ENCODE peak calls at places on chromosomes 2 and 18, in seven cellular contexts. X, H, D, O, P, E and T are unnamed samples.

GRCh38 chr18:53755914-53756606 is 468.4 kb downstream of the MBD2 start:
- DNase-seq in X (no peak), H (no peak), D (peak), O (no peak), P (no peak), E (peak), T (no peak)

GRCh38 chr2:171788316-171788993 is 101.2 kb downstream of the DYNC1I2 start:
- DNase-seq in X (no peak), H (no peak), D (no peak), O (peak), P (no peak), E (no peak), T (no peak)

GRCh38 chr18:76613721-76614120 is 118.7 kb upstream of the ZNF516 start:
- DNase-seq in X (no peak), H (no peak), D (no peak), O (no peak), P (no peak), E (no peak), T (no peak)

GRCh38 chr2:147636238-147636887 is 208.5 kb upstream of the ACVR2A start:
- DNase-seq in X (peak), H (no peak), D (no peak), O (no peak), P (peak), E (peak), T (no peak)

GRCh38 chr18:48140738-48141137 is 210.3 kb upstream of the SMAD2 start:
- DNase-seq in X (no peak), H (no peak), D (no peak), O (no peak), P (no peak), E (no peak), T (no peak)

GRCh38 chr2:239002960-239003932 is 155.4 kb downstream of the TWIST2 start:
- DNase-seq in X (peak), H (no peak), D (no peak), O (no peak), P (peak), E (no peak), T (no peak)

GRCh38 chr2:223598994-223599645 is 3.0 kb downstream of the SCG2 start:
- DNase-seq in X (peak), H (no peak), D (no peak), O (no peak), P (peak), E (peak), T (no peak)

GRCh38 chr2:117199511-117199910 is 615.0 kb upstream of the DDX18 start:
- DNase-seq in X (no peak), H (no peak), D (peak), O (no peak), P (no peak), E (no peak), T (no peak)

GRCh38 chr18:28281400-28281799 is 104.5 kb upstream of the CDH2 start:
- DNase-seq in X (no peak), H (no peak), D (no peak), O (no peak), P (peak), E (no peak), T (no peak)
- H3K18ac ChIP-seq in X (no peak), H (no peak), D (no peak), O (no peak), P (no peak), E (no peak), T (no peak)

DNA sequence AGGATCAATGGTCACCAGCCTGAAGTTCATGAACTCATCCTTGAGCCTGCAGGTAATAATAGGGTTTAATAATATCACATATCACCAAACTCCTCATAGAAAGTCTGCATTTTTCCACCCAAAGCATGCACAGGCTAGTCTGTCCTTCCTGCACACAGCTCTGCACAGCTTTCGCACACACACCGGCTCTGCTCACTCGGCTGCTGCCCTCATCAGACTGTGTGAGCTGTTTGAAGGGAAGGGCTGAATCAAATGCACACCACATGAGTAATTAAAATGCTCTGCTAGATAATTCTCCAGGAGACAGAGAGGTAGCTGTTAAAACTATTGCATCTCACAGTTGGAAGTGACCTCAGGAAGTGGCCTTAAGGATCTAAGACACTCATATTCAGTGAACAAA is 108.4 kb upstream of the YPEL5 start:
- DNase-seq in X (no peak), H (no peak), D (no peak), O (no peak), P (no peak), E (no peak), T (no peak)
- H4K8ac ChIP-seq in X (no peak), H (no peak), D (no peak), O (no peak), P (no peak), E (no peak), T (no peak)

GRCh38 chr2:25252291-25253152 is 84.1 kb upstream of the POMC start:
- DNase-seq in X (peak), H (peak), D (peak), O (peak), P (peak), E (peak), T (peak)

GRCh38 chr2:25250331-25251031 is 82.1 kb upstream of the POMC start:
- DNase-seq in X (peak), H (no peak), D (peak), O (no peak), P (peak), E (peak), T (no peak)

GRCh38 chr2:25251461-25252273 is 83.3 kb upstream of the POMC start:
- DNase-seq in X (peak), H (peak), D (peak), O (peak), P (peak), E (peak), T (peak)

GRCh38 chr2:25249785-25250184 is 81.4 kb upstream of the POMC start:
- DNase-seq in X (no peak), H (no peak), D (no peak), O (no peak), P (no peak), E (no peak), T (no peak)

DNA sequence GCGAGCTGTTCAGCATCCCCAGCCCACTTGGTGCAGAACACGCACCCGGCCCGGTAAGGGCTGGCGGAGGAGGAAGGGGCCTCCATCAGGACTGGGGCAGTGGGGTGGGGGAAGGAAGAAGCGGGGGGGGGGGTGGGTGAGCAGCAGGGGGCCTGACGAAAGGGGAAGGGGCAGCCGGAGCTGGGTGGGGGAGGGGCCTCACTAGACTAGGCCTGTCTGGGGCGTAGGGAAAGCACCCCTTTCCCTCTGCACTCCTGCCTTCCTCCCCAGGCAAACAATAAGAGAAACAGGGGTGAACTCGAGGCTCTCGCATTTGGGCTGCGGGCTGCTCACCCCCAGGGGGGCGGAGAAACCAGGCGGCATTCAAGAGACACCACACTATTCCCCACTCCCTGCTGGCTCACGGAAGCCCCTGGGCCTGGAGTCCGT is 82.7 kb upstream of the POMC start:
- DNase-seq in X (no peak), H (no peak), D (no peak), O (no peak), P (no peak), E (no peak), T (peak)
- H3K4ac ChIP-seq in X (peak), H (peak), D (peak), O (no peak), P (peak), E (peak), T (no peak)

DNA sequence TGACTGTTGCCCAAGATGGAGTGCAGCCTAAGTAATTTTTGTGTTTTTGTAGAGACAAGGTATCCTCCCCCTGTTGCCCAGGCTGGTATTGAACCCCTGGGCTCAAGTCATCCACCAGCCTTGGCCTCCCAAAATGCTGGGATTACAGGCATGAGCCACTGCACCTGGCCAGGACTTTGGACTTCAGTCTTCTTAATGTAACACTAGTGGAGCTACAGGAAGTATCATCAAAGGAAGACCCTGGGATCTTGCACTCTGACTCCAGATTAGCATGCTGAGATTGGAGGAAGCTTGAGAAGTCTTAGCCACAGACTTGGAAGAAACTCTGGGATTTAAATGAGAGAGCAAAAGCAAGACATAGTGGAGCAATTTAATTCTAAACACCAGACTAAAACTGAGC is 37.8 kb upstream of the RNF125 start:
- DNase-seq in X (no peak), H (no peak), D (no peak), O (no peak), P (no peak), E (no peak), T (no peak)
- H3K18ac ChIP-seq in X (no peak), H (no peak), D (no peak), O (no peak), P (no peak), E (no peak), T (no peak)

GRCh38 chr2:224754129-224754528 is 38.0 kb upstream of the CCDC195 start:
- DNase-seq in X (peak), H (no peak), D (no peak), O (no peak), P (no peak), E (no peak), T (no peak)
- H4K8ac ChIP-seq in X (no peak), H (no peak), D (no peak), O (no peak), P (no peak), E (no peak), T (no peak)